ENCODE peak calls at places on chromosomes 4 and X, in six cellular contexts. L is mesendoderm, N is mesenchymal stem cell, B is IMR-90, C is H9, G is neuronal stem cell. I is an unnamed sample.

GRCh38 chr4:36274158-36274557 is 7.3 kb upstream of the DTHD1 start:
- DNase-seq in L (peak; percentile 3), N (no peak), B (no peak), C (no peak), G (no peak), I (no peak)

GRCh38 chr4:1459664-1460511 is 53.6 kb upstream of the NKX1-1 start:
- DNase-seq in L (no peak), N (no peak), B (no peak), C (peak; percentile 35), G (no peak), I (no peak)

GRCh38 chr4:175504316-175504715 is 307.7 kb downstream of the GPM6A start:
- DNase-seq in L (no peak), N (no peak), B (peak; percentile 2), C (no peak), G (no peak), I (no peak)

GRCh38 chr4:132958457-132959263 is 190.4 kb upstream of the PCDH10 start:
- DNase-seq in L (no peak), N (no peak), B (no peak), C (no peak), G (no peak), I (no peak)

GRCh38 chr4:41363384-41363981 is 106.8 kb downstream of the UCHL1 start:
- DNase-seq in L (peak; percentile 54), N (peak; percentile 53), B (no peak), C (peak; percentile 47), G (no peak), I (no peak)

GRCh38 chr4:121778991-121779628 is 14.1 kb upstream of the SMIM43 start:
- DNase-seq in L (no peak), N (no peak), B (peak; percentile 80), C (no peak), G (no peak), I (peak; percentile 74)

GRCh38 chr4:141248029-141248428 is 27.3 kb downstream of the ZNF330 start:
- DNase-seq in L (no peak), N (peak; percentile 70), B (peak; percentile 71), C (no peak), G (no peak), I (no peak)

GRCh38 chr4:159070742-159071141 is 32.1 kb upstream of the RAPGEF2 start:
- DNase-seq in L (no peak), N (peak; percentile 7), B (peak; percentile 74), C (no peak), G (no peak), I (no peak)

GRCh38 chr4:28811025-28811424 is 1909.1 kb upstream of the PCDH7 start:
- DNase-seq in L (no peak), N (no peak), B (no peak), C (no peak), G (no peak), I (no peak)

GRCh38 chr4:25031077-25031606 is 396 bp upstream of the LGI2 start:
- DNase-seq in L (peak; percentile 43), N (peak; percentile 34), B (no peak), C (peak; percentile 54), G (peak; percentile 26), I (peak; percentile 19)

GRCh38 chr4:1178300-1179088 is 6.1 kb upstream of the SPON2 start:
- DNase-seq in L (no peak), N (no peak), B (peak; percentile 38), C (no peak), G (no peak), I (no peak)

GRCh38 chr4:126807132-126807531 is 825.6 kb upstream of the INTU start:
- DNase-seq in L (peak; percentile 56), N (peak; percentile 5), B (peak; percentile 4), C (no peak), G (no peak), I (no peak)

GRCh38 chr4:78695910-78696309 is 80.2 kb upstream of the BMP2K start:
- DNase-seq in L (no peak), N (no peak), B (no peak), C (no peak), G (no peak), I (no peak)

DNA sequence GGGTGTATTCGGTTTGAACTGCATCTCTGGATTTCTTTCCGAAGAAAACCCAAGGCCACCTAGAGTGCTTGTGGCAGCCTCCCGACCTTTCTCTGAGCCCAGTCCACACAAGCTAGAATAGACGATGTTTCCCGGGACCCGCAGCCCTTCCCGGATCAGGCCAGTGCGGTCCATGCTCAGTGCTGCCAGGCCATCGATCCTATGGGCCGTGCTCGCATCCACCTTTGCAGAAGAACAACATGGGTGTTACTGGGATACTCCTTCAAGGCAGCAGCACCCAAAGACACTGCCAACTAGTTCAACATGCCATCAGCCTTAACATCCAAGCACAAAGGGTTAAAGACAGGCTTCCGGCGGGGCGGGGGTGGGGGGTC is 22.8 kb downstream of the BCOR start:
- DNase-seq in L (no peak), N (no peak), B (no peak), C (no peak), G (no peak), I (no peak)
- H3K4ac ChIP-seq in L (no peak overlapping the region), N (no peak overlapping the region), B (no peak overlapping the region), C (no peak overlapping the region), G (no peak overlapping the region), I (no peak overlapping the region)

DNA sequence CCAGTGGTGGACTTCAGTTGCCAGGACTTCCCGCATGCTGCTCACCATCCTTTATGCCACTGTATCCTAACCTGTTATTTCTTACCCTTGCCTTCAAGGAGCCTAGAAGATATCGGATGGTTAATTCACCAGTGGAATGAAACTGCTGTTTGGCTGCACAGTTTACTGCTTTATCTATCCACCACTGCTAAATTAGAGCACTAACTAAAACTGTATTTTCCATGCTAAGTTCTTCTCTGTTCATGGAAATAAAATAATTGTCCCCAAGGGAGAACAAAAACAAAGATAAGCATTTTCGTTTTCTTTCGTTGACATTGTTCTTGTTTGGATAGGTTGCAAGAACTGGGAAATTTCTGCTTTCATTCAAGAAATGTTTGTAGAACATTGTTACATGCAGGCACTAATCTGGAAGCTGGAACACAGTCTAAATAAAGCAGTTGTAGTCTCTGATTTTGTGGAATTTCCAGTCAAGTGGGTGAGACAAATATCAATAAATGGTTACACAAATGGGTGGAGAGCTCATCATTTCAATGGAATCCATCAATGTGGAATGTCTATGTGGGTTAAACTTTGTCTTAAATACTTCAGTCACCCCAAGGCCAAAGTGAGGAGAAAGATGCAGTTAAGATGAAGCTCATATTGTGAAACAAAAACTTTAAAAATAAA is 5.8 kb upstream of the CXCL8 start:
- DNase-seq in L (no peak), N (peak; percentile 77), B (peak; percentile 28), C (no peak), G (no peak), I (no peak)
- H3K27ac ChIP-seq in L (no peak overlapping the region), N (peak overlapping the region; percentile 16), B (peak overlapping the region; percentile 26), C (no peak overlapping the region), G (no peak overlapping the region), I (no peak overlapping the region)

GRCh38 chrX:151226941-151227340 is 50.6 kb downstream of the GPR50 start:
- DNase-seq in L (no peak), N (no peak), B (no peak), C (no peak), G (no peak), I (no peak)
- H3K4ac ChIP-seq in L (no peak overlapping the region), N (no peak overlapping the region), B (no peak overlapping the region), C (no peak overlapping the region), G (no peak overlapping the region), I (no peak overlapping the region)

GRCh38 chr4:104879854-104880253 is 266.8 kb upstream of the TET2 start:
- DNase-seq in L (no peak), N (no peak), B (no peak), C (no peak), G (no peak), I (no peak)

GRCh38 chr4:104879367-104879766 is 267.3 kb upstream of the TET2 start:
- DNase-seq in L (no peak), N (no peak), B (no peak), C (no peak), G (no peak), I (no peak)

DNA sequence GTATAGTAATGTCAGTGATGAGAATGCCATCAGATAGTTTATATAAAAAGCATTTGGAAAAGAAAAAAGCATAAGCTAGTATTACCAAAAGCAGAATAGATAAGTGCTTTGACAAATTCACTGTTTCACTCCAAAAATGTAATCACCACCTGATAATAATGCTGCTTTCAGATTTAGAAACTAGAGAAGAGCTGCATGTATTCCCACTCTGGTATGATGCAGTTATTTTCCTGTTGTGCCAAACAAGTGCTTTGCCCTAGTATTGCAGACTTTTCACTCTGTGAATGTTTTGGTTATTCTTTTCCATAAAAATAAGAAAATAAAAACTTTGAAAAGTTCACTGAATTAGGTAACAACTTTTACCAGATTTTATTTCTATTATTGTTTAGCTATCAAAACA is 267.7 kb upstream of the TET2 start:
- DNase-seq in L (no peak), N (no peak), B (no peak), C (no peak), G (no peak), I (no peak)
- H3K27ac ChIP-seq in L (no peak overlapping the region), N (no peak overlapping the region), B (no peak overlapping the region), C (no peak overlapping the region), G (no peak overlapping the region), I (no peak overlapping the region)

GRCh38 chrX:40158036-40158706 is 60.4 kb upstream of the BCOR start:
- DNase-seq in L (peak; percentile 34), N (peak; percentile 38), B (peak; percentile 17), C (peak; percentile 68), G (no peak), I (no peak)
- H3K4ac ChIP-seq in L (no peak overlapping the region), N (peak overlapping the region; percentile 75), B (peak overlapping the region; percentile 45), C (no peak overlapping the region), G (no peak overlapping the region), I (peak overlapping the region; percentile 36)

GRCh38 chrX:30864383-30864785 is 24.7 kb downstream of the TAB3 start:
- DNase-seq in L (no peak), N (peak; percentile 16), B (no peak), C (no peak), G (no peak), I (no peak)

GRCh38 chrX:30870572-30870971 is 18.5 kb downstream of the TAB3 start:
- DNase-seq in L (no peak), N (no peak), B (no peak), C (no peak), G (no peak), I (no peak)

GRCh38 chrX:30865612-30866011 is 23.4 kb downstream of the TAB3 start:
- DNase-seq in L (no peak), N (no peak), B (no peak), C (no peak), G (no peak), I (no peak)

GRCh38 chrX:30863969-30864368 is 25.1 kb downstream of the TAB3 start:
- DNase-seq in L (no peak), N (peak; percentile 24), B (peak; percentile 37), C (no peak), G (no peak), I (no peak)

GRCh38 chrX:30865020-30865419 is 24.0 kb downstream of the TAB3 start:
- DNase-seq in L (peak; percentile 64), N (peak; percentile 1), B (no peak), C (peak; percentile 41), G (no peak), I (peak; percentile 9)
- H3K27ac ChIP-seq in L (no peak overlapping the region), N (no peak overlapping the region), B (no peak overlapping the region), C (no peak overlapping the region), G (no peak overlapping the region), I (no peak overlapping the region)

DNA sequence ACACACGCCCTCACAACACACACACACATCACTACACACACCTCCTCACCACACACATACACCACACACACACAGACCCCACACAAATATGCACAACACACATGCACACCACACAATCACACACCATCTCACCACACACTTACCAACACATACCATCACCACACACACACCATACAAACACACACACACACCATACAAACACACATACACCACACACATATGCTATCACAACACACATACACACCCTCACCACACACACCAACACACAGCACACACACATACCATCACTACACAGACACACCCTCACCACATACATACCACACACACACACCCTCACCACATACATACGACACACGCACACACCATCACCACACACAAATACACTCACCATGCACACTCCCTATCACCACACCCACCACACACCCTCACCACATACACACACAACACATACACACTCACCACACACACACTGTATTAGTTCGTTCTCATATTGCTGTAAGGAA is 107.0 kb downstream of the DCTD start:
- DNase-seq in L (no peak), N (no peak), B (no peak), C (no peak), G (no peak), I (no peak)
- H3K4ac ChIP-seq in L (no peak overlapping the region), N (no peak overlapping the region), B (no peak overlapping the region), C (no peak overlapping the region), G (peak overlapping the region; percentile 70), I (no peak overlapping the region)

I was measured in trophoblast cell.